ENCODE peak calls at places on chromosomes 1 and 21, in eight cellular contexts. H, K, V, J, N, U, X and C are unnamed samples.

GRCh38 chr1:225883616-225884265 is 1.6 kb upstream of the TMEM63A start:
- DNase-seq in H (no peak), K (no peak), V (no peak), J (no peak), N (no peak), U (no peak), X (no peak), C (no peak)

GRCh38 chr1:162541619-162542141 is 19.8 kb upstream of the UAP1 start:
- DNase-seq in H (no peak), K (no peak), V (peak), J (no peak), N (no peak), U (no peak), X (no peak), C (no peak)

GRCh38 chr1:1205769-1206375 is 520 bp downstream of the TNFRSF18 start:
- DNase-seq in H (no peak), K (no peak), V (no peak), J (no peak), N (no peak), U (no peak), X (no peak), C (no peak)

GRCh38 chr1:217134857-217135568 is 411.8 kb upstream of the ESRRG start:
- DNase-seq in H (peak), K (no peak), V (no peak), J (no peak), N (peak), U (no peak), X (peak), C (peak)

GRCh38 chr1:204672069-204672468 is 13.5 kb downstream of the LRRN2 start:
- DNase-seq in H (no peak), K (no peak), V (no peak), J (no peak), N (no peak), U (no peak), X (no peak), C (no peak)

GRCh38 chr1:83583351-83584014 is 415.4 kb downstream of the TTLL7 start:
- DNase-seq in H (peak), K (no peak), V (no peak), J (peak), N (peak), U (no peak), X (no peak), C (no peak)

GRCh38 chr1:89635825-89636815 is 3.2 kb downstream of the LRRC8C start:
- DNase-seq in H (no peak), K (no peak), V (no peak), J (no peak), N (no peak), U (no peak), X (no peak), C (no peak)

GRCh38 chr21:45800339-45801080 is 157.0 kb downstream of the PCBP3 start:
- DNase-seq in H (no peak), K (no peak), V (no peak), J (no peak), N (no peak), U (no peak), X (no peak), C (no peak)

GRCh38 chr21:27300770-27301169 is 333.9 kb upstream of the ADAMTS5 start:
- DNase-seq in H (no peak), K (no peak), V (no peak), J (no peak), N (no peak), U (no peak), X (no peak), C (no peak)

GRCh38 chr1:118396824-118397530 is 211.9 kb upstream of the SPAG17 start:
- DNase-seq in H (no peak), K (no peak), V (no peak), J (no peak), N (peak), U (no peak), X (peak), C (peak)